ENCODE peak calls at places on chromosome 4, in eight cellular contexts. N, W, B, H, G, I, P and E are unnamed samples.

GRCh38 chr4:8830056-8830455 is 41.6 kb downstream of the HMX1 start:
- DNase-seq in N (no peak), W (no peak), B (no peak), H (no peak), G (no peak), I (no peak), P (no peak), E (no peak)

GRCh38 chr4:52612341-52612740 is 46.8 kb downstream of the USP46 start:
- DNase-seq in N (no peak), W (no peak), B (no peak), H (no peak), G (no peak), I (no peak), P (no peak), E (no peak)

GRCh38 chr4:20735931-20736330 is 35.7 kb downstream of the PACRGL start:
- DNase-seq in N (no peak), W (no peak), B (no peak), H (no peak), G (no peak), I (no peak), P (no peak), E (no peak)

GRCh38 chr4:113094802-113095201 is 45.3 kb downstream of the ANK2 start:
- DNase-seq in N (peak; percentile 11), W (no peak), B (no peak), H (no peak), G (peak; percentile 50), I (no peak), P (peak; percentile 53), E (no peak)

GRCh38 chr4:23881674-23882337 is 8.0 kb downstream of the PPARGC1A start:
- DNase-seq in N (no peak), W (no peak), B (no peak), H (no peak), G (no peak), I (no peak), P (peak; percentile 9), E (no peak)

GRCh38 chr4:37780444-37781133 is 45.9 kb upstream of the PGM2 start:
- DNase-seq in N (no peak), W (peak; percentile 15), B (no peak), H (no peak), G (no peak), I (peak; percentile 12), P (no peak), E (peak; percentile 12)

GRCh38 chr4:176469546-176469945 is 149.8 kb downstream of the SPCS3 start:
- DNase-seq in N (no peak), W (no peak), B (no peak), H (no peak), G (no peak), I (no peak), P (no peak), E (no peak)

GRCh38 chr4:94939791-94940530 is 182.2 kb downstream of the BMPR1B start:
- DNase-seq in N (peak; percentile 3), W (no peak), B (no peak), H (no peak), G (no peak), I (no peak), P (peak; percentile 5), E (no peak)

GRCh38 chr4:115675721-115676120 is 562.3 kb upstream of the NDST4 start:
- DNase-seq in N (no peak), W (no peak), B (no peak), H (no peak), G (no peak), I (no peak), P (no peak), E (no peak)

GRCh38 chr4:25861951-25862410 is 807 bp downstream of the SEL1L3 start:
- DNase-seq in N (no peak), W (no peak), B (no peak), H (peak; percentile 26), G (peak; percentile 59), I (no peak), P (peak; percentile 70), E (peak; percentile 54)

GRCh38 chr4:3708103-3708510 is 58.1 kb upstream of the ADRA2C start:
- DNase-seq in N (peak; percentile 4), W (no peak), B (no peak), H (no peak), G (no peak), I (no peak), P (no peak), E (no peak)

GRCh38 chr4:73341454-73341853 is 62.6 kb upstream of the ALB start:
- DNase-seq in N (peak; percentile 3), W (no peak), B (no peak), H (peak; percentile 61), G (peak; percentile 56), I (no peak), P (peak; percentile 93), E (peak; percentile 8)

GRCh38 chr4:55866290-55866907 is 13.0 kb downstream of the EXOC1 start:
- DNase-seq in N (peak; percentile 82), W (no peak), B (no peak), H (no peak), G (peak; percentile 41), I (no peak), P (no peak), E (no peak)